ENCODE peak calls at places on chromosome 15, in five cellular contexts. J is upper lobe of right lung, Z is cardiac muscle cell, R is MM.1S, F is PC-3. U is an unnamed sample.

GRCh38 chr15:59885832-59886231 is 118.3 kb upstream of the FOXB1 start:
- DNase-seq in F (no peak), Z (peak), R (no peak), J (no peak), U (no peak)

GRCh38 chr15:57134877-57135276 is 216.4 kb downstream of the TCF12 start:
- DNase-seq in F (no peak), Z (peak), R (no peak), J (no peak), U (no peak)

GRCh38 chr15:74624020-74624602 is 8.5 kb downstream of the CLK3 start:
- DNase-seq in F (no peak), R (no peak), J (peak), Z (no peak), U (no peak)

GRCh38 chr15:26623071-26623470 is 149.8 kb downstream of the GABRB3 start:
- DNase-seq in J (no peak), R (no peak), F (no peak), Z (no peak), U (no peak)

GRCh38 chr15:48888836-48889235 is 10.9 kb downstream of the EID1 start:
- DNase-seq in J (no peak), F (no peak), R (no peak), Z (no peak), U (no peak)

GRCh38 chr15:56371495-56372147 is 6.4 kb downstream of the TEX9 start:
- DNase-seq in J (no peak), R (peak), Z (no peak), F (peak), U (peak)

GRCh38 chr15:60135961-60136360 is 131.8 kb downstream of the FOXB1 start:
- DNase-seq in R (no peak), Z (no peak), F (no peak), J (no peak), U (no peak)

GRCh38 chr15:52870015-52870414 is 79.9 kb upstream of the ONECUT1 start:
- DNase-seq in F (no peak), R (no peak), J (no peak), Z (no peak), U (no peak)

GRCh38 chr15:42011074-42011473 is 9.8 kb downstream of the PLA2G4E start:
- DNase-seq in Z (no peak), R (peak), F (no peak), J (no peak), U (peak)

GRCh38 chr15:79595995-79596622 is 164.0 kb downstream of the MINAR1 start:
- DNase-seq in Z (peak), J (no peak), F (peak), R (peak), U (peak)

GRCh38 chr15:51494411-51495314 is 127.9 kb downstream of the DMXL2 start:
- DNase-seq in Z (peak), R (no peak), F (peak), J (no peak), U (no peak)

GRCh38 chr15:62888628-62889027 is 153.9 kb upstream of the TPM1 start:
- DNase-seq in J (no peak), Z (no peak), F (peak), R (no peak), U (no peak)

GRCh38 chr15:99466701-99467337 is 99.0 kb upstream of the MEF2A start:
- DNase-seq in J (no peak), R (no peak), Z (peak), F (no peak), U (no peak)

GRCh38 chr15:90213123-90213817 is 12.1 kb downstream of the SEMA4B start:
- DNase-seq in R (no peak), J (no peak), F (no peak), Z (no peak), U (peak)

GRCh38 chr15:60795471-60795870 is 316.5 kb upstream of the ICE2 start:
- DNase-seq in Z (no peak), F (no peak), R (no peak), J (no peak), U (peak)

GRCh38 chr15:28106294-28107110 is 7.4 kb upstream of the OCA2 start:
- DNase-seq in J (peak), R (no peak), Z (peak), F (no peak), U (no peak)

GRCh38 chr15:45732544-45733130 is 97.8 kb downstream of the SQOR start:
- DNase-seq in F (no peak), J (no peak), R (no peak), Z (no peak), U (no peak)

GRCh38 chr15:84600331-84600686 is 500 bp upstream of the ZSCAN2 start:
- DNase-seq in Z (peak), R (peak), J (peak), F (peak), U (peak)

GRCh38 chr15:74314897-74315438 is 52.5 kb downstream of the CYP11A1 start:
- DNase-seq in F (no peak), J (no peak), R (no peak), Z (no peak), U (no peak)

GRCh38 chr15:77118787-77119410 is 48.0 kb upstream of the TSPAN3 start:
- DNase-seq in R (peak), Z (peak), J (no peak), F (peak), U (peak)

GRCh38 chr15:73851679-73852078 is 21.7 kb upstream of the TBC1D21 start:
- DNase-seq in R (peak), J (no peak), Z (peak), F (peak), U (peak)

GRCh38 chr15:61155741-61156700 is 73.1 kb downstream of the RORA start:
- DNase-seq in J (no peak), F (peak), Z (peak), R (no peak), U (no peak)

DNA sequence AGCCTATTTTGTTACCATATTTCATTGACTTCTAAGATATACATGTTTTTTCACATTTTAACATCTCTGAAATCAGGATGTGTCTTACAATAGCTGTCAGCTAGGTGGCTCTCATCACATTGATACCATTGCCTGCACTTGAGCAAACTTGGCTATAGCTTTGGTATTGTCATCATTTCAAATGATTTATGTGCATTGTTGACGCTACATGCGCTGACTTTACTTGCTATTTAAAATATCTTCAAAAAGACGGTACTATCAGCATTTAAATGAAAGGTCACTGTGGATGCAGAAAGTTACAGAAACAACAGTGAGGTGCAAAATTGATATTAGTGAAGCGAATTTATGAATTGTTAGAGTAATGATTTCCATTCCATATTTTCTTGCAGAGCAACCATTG is 54.0 kb upstream of the ABHD2 start:
- DNase-seq in J (no peak), R (peak), Z (peak), F (peak), U (peak)
- TF ChIP-seq CTCF in J (no peak), R (peak), Z (peak), F (peak), U (no peak)

DNA sequence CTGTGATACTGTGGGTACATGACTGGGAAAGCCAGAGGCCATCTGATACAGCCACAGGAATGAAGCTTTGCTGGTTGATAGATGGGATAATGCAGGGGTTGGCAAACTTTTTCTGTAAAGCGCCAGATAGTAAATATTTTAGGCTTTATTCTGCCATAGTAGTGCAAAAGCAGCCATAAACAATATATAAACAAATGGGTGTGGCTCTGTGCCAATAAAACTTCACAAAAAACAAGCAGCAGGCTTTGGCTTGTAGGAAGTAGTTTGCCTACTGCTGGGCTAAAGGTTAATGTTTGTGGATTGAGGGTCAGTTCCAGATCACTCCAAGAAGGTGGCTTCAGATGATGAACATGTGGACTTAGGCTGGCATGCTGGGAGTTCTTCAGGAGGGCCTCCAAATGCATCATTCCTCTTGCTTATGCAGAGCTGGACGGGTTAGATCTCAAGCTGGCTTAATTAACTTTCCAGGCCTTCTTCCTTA is 305.7 kb downstream of the RPLP1 start:
- DNase-seq in Z (peak), J (no peak), F (peak), R (no peak), U (no peak)
- H3K4me3 ChIP-seq in Z (no peak), J (no peak), F (no peak), R (no peak), U (no peak)

DNA sequence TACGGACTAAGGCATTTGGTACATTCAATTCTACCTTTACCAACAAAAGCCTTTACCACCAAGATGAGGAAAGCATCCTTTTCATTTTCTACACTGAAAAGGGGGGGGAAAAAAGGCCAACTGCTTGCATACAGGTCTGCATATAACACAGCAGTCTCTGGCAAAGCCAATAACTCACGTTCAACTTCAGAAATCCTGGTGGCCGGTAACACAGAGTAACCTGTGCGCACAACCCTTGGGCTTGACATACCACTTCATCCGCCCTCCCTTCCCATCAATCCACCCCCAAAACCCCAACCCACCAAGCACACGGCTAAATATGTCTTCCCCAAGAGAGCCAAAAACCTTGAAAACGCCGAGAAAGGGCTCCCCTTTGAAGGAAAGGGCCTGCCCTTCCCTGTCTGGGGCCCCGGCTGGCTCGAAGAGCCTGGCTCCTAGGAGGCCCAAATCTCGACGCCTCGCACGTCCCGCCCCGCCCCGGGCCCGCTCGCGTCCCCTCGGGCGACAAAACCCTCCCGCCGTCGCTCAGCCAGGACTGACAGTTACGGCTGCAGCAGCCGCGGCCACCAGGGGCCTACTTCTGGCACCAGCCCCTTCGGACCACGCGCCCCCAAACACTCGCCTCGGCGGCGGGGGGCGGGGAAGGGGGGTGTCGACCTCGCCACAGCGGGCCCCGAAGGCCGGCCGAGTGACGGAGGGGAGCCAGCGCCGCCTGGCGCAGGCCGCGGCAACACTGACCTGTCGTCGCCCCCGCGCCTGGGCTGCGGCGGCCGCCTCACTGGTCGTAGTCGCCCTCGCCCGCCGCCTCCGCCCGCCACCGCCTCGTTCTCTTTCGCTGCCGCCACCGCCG is 848 bp downstream of the UBE3A start:
- DNase-seq in R (peak), J (peak), Z (peak), F (peak), U (peak)
- TF ChIP-seq CTCF in R (peak), J (peak), Z (peak), F (peak), U (peak)

GRCh38 chr15:68789921-68790575 is 30.6 kb downstream of the ANP32A start:
- DNase-seq in J (no peak), F (no peak), R (no peak), Z (peak), U (no peak)
- H3K4me3 ChIP-seq in J (no peak), F (no peak), R (no peak), Z (no peak), U (no peak)

GRCh38 chr15:92277776-92278175 is 115.9 kb upstream of the ST8SIA2 start:
- DNase-seq in R (peak), Z (peak), J (no peak), F (peak), U (peak)
- TF ChIP-seq CTCF in R (peak), Z (no peak), J (peak), F (peak), U (peak)

U was measured in GM12865.